ENCODE peak calls at places on chromosomes 3 and 15, in five cellular contexts. E, R, T, O and A are unnamed samples.

GRCh38 chr3:82382831-82383230 is 621.4 kb upstream of the GBE1 start:
- DNase-seq in E (no peak), R (no peak), T (no peak), O (no peak), A (no peak)

GRCh38 chr15:43253431-43254403 is 13.0 kb downstream of the TGM5 start:
- DNase-seq in E (peak; percentile 86), R (peak; percentile 18), T (peak; percentile 64), O (peak; percentile 20), A (no peak)

GRCh38 chr15:52529289-52529929 is 729 bp upstream of the MYO5A start:
- DNase-seq in E (peak; percentile 77), R (no peak), T (no peak), O (peak; percentile 20), A (peak; percentile 34)

GRCh38 chr3:12024959-12025570 is 20.9 kb downstream of the SYN2 start:
- DNase-seq in E (no peak), R (no peak), T (no peak), O (no peak), A (no peak)

GRCh38 chr3:118578559-118578958 is 456.1 kb downstream of the IGSF11 start:
- DNase-seq in E (no peak), R (no peak), T (no peak), O (no peak), A (no peak)

GRCh38 chr3:124221286-124221821 is 229.4 kb upstream of the ROPN1 start:
- DNase-seq in E (no peak), R (peak; percentile 8), T (peak; percentile 25), O (no peak), A (no peak)

GRCh38 chr3:99242271-99242670 is 340.8 kb upstream of the DCBLD2 start:
- DNase-seq in E (no peak), R (peak; percentile 80), T (peak; percentile 55), O (no peak), A (no peak)

GRCh38 chr15:38883987-38884386 is 319.4 kb upstream of the RASGRP1 start:
- DNase-seq in E (no peak), R (peak; percentile 27), T (no peak), O (no peak), A (no peak)

GRCh38 chr3:78644847-78645246 is 1123.0 kb downstream of the ROBO1 start:
- DNase-seq in E (no peak), R (no peak), T (no peak), O (no peak), A (no peak)

GRCh38 chr15:34133511-34133910 is 31.6 kb downstream of the PGBD4 start:
- DNase-seq in E (no peak), R (peak; percentile 39), T (peak; percentile 53), O (no peak), A (no peak)

GRCh38 chr3:141797167-141797773 is 34.1 kb downstream of the GRK7 start:
- DNase-seq in E (peak; percentile 89), R (peak; percentile 7), T (no peak), O (peak; percentile 33), A (no peak)

GRCh38 chr15:40249477-40250303 is 10.8 kb downstream of the PAK6 start:
- DNase-seq in E (peak; percentile 44), R (peak; percentile 37), T (peak; percentile 76), O (no peak), A (no peak)

GRCh38 chr3:190728574-190729246 is 133.8 kb downstream of the GMNC start:
- DNase-seq in E (no peak), R (no peak), T (peak; percentile 42), O (no peak), A (no peak)

GRCh38 chr3:108548304-108548703 is 37.9 kb upstream of the MYH15 start:
- DNase-seq in E (no peak), R (peak; percentile 15), T (peak; percentile 19), O (no peak), A (no peak)

GRCh38 chr15:70741107-70741511 is 22.2 kb downstream of the UACA start:
- DNase-seq in E (no peak), R (peak; percentile 90), T (peak; percentile 65), O (peak; percentile 70), A (no peak)

GRCh38 chr3:158522737-158523136 is 48.3 kb upstream of the MLF1 start:
- DNase-seq in E (no peak), R (peak; percentile 69), T (peak; percentile 27), O (no peak), A (no peak)

GRCh38 chr3:172260381-172260780 is 187.9 kb downstream of the GHSR start:
- DNase-seq in E (no peak), R (peak; percentile 30), T (no peak), O (no peak), A (no peak)

GRCh38 chr3:136350132-136350531 is 100.0 kb downstream of the PCCB start:
- DNase-seq in E (no peak), R (peak; percentile 98), T (peak; percentile 41), O (peak; percentile 14), A (no peak)

GRCh38 chr3:81716870-81717509 is 44.5 kb downstream of the GBE1 start:
- DNase-seq in E (no peak), R (peak; percentile 83), T (peak; percentile 45), O (no peak), A (no peak)

GRCh38 chr15:33148129-33148850 is 46.2 kb downstream of the FMN1 start:
- DNase-seq in E (no peak), R (no peak), T (no peak), O (no peak), A (no peak)

GRCh38 chr15:82176528-82176927 is 86.0 kb downstream of the EFL1 start:
- DNase-seq in E (no peak), R (no peak), T (no peak), O (no peak), A (no peak)
- TF ChIP-seq CTCF in E (no peak), R (no peak), T (no peak), O (no peak), A (no peak)

DNA sequence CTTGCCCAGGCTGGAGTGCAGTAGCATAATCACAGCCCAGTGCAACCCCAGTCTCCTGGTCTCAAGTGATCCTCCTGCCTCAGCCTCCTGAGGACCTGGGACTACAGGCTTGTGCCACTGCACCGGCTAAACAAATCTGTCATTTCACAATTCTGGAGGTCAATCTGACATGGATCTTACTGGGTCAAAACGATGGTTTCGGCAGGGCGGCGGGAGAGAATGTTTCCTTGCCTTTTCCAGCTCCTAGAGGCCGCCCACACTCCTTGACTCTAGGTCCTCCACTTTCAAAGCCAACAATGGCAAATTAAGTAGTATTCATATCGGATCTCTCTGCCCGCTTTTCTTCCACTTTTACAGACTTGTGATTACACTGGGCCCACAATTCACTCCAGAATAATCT is 14.8 kb downstream of the ATP10A start:
- DNase-seq in E (no peak), R (no peak), T (no peak), O (no peak), A (no peak)
- H3K4me3 ChIP-seq in E (no peak overlapping the region), R (no peak overlapping the region), T (no peak overlapping the region), O (no peak overlapping the region), A (no peak overlapping the region)

DNA sequence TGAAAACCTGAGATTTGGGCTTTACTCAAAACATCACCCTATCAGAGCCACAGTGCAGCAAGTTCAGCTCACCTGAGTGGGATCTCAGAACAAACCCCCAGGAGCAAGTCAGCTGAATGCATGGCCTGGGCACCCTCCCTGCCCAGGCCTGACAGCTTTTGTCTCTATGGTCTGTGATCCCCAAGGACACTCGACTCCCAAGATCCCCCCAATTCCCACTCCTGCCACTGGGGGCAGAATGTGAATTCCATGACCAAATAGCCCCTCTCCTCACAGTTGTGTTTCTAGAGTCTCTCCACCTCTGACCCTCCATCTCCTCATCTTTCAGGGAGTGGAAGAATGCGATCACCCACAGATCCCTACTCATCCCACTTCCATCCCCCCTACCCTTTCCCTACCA is 58.9 kb downstream of the ZNF445 start:
- DNase-seq in E (no peak), R (no peak), T (peak; percentile 10), O (no peak), A (no peak)
- TF ChIP-seq CTCF in E (no peak), R (peak; percentile 5), T (peak; percentile 50), O (no peak), A (peak; percentile 19)

DNA sequence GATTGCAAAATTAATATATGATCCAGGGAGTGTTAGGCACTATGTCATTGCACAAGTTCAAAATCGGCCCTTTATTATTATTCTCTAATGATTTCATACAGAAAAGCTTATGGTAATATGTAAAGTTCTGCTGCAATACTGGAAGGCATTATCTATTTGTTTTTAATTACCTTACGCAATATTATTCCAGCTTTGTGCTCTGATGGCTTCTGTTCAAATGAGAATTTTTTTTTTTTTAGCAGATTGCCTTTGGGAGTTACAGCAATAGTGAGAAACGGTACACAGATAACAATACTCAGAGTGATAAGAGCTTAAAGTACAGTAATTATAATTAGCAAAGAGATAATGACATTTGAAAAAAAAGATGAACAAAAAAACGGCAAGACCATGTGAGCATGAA is 602.2 kb upstream of the ALCAM start:
- DNase-seq in E (no peak), R (no peak), T (no peak), O (no peak), A (no peak)
- H3K4me3 ChIP-seq in E (no peak overlapping the region), R (no peak overlapping the region), T (no peak overlapping the region), O (no peak overlapping the region), A (no peak overlapping the region)

DNA sequence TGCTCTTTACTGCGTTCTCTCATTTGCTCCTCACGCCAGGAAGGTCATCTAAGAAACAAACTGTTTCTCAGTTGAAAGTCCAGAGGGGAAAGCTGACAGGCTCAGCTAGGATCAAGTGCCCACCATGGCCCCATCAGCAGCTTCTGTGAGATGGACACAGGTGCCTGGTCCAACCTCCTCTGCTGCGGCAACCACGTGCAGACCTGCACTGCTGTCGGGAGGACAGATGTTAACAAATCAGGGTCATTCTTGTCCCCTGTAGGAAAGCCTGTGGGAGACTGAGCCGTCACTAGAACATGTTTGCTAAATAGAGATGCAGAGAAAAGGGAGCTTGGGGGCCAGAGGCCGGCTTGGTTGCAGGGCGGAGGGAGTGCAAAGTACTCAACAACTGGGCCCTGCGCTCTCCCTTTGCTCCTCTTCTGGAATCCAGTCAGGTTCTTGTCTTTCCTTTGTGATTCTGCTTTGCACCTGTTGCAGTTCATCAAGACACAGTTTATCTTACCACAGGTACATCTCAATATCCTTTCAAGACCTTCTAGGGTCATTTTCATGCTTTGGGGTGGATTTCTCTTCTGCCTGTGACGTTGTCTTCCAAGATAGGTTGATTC is 20.9 kb downstream of the GPD1L start:
- DNase-seq in E (no peak), R (no peak), T (no peak), O (no peak), A (no peak)
- TF ChIP-seq CTCF in E (no peak), R (no peak), T (no peak), O (no peak), A (no peak)

DNA sequence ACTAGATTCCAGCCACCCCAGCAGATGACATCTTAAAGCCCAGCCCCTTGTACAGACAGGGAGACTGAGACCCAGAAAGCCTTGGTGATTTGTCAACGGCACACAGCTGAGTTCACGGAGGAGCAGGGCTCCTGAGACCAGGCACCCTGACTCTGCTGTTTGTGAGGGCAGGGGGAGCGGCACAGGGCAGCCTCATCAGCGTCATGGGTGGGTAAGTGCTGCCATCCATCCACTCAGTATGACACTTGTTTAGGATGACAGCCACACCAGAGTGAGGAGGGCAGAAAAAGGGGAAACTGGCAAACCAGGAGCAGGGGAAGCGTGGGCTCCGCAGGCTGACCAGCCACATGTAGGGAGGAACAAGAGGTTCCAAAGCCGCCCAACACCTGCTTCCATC is 20.0 kb downstream of the RBPMS2 start:
- DNase-seq in E (no peak), R (no peak), T (no peak), O (no peak), A (no peak)
- H3K4me3 ChIP-seq in E (no peak overlapping the region), R (no peak overlapping the region), T (no peak overlapping the region), O (no peak overlapping the region), A (no peak overlapping the region)

DNA sequence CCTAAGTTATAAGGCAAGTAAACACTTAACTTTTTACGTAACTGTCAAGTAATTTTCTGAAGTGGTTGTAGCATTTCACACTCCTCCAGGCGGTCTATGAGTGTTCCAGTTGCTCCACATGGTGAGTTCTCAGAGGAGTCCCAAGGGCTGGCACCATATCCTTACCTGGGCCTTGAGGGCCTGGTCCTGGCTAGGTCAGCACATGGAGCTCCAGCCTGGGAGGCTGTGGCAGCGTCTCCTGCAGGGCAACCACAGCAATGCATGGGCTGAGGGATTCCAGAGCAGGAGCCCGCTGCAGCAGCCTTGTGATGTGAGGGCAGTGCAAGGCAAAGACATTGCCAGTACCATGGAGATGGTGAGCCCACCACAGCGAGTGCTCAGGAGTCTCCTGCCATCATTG is 32.2 kb upstream of the LYZL4 start:
- DNase-seq in E (no peak), R (no peak), T (peak; percentile 25), O (no peak), A (no peak)
- TF ChIP-seq CTCF in E (no peak), R (peak; percentile 9), T (peak; percentile 47), O (no peak), A (no peak)